ENCODE peak calls at places on chromosomes 1 and 21, in nine cellular contexts. A, B, Q, W, N, F, S, U and C are unnamed samples.

GRCh38 chr21:15775981-15776380 is 46.2 kb downstream of the USP25 start:
- DNase-seq in A (no peak), W (no peak), N (no peak), S (peak), B (peak), F (no peak), U (no peak), Q (no peak), C (no peak)

GRCh38 chr1:100657876-100658715 is 61.4 kb upstream of the VCAM1 start:
- DNase-seq in W (no peak), Q (no peak), A (no peak), B (no peak), S (peak), N (no peak), F (no peak), U (no peak), C (no peak)

GRCh38 chr1:69055223-69055622 is 512.5 kb upstream of the LRRC7 start:
- DNase-seq in B (peak), Q (no peak), S (no peak), A (no peak), F (no peak), N (no peak), W (no peak), U (no peak), C (no peak)

GRCh38 chr1:10161121-10161520 is 49.2 kb upstream of the KIF1B start:
- DNase-seq in S (no peak), W (no peak), F (no peak), N (no peak), U (no peak), B (no peak), A (no peak), Q (no peak), C (no peak)

GRCh38 chr21:15241997-15242767 is 177.4 kb upstream of the NRIP1 start:
- DNase-seq in U (no peak), F (no peak), N (no peak), B (no peak), Q (no peak), S (no peak), W (no peak), A (no peak), C (no peak)

GRCh38 chr21:43825936-43826622 is 36.7 kb downstream of the RRP1 start:
- DNase-seq in F (no peak), B (no peak), S (no peak), W (no peak), N (no peak), U (peak), Q (no peak), A (no peak), C (no peak)

GRCh38 chr1:62286778-62287224 is 32.4 kb downstream of the KANK4 start:
- DNase-seq in Q (no peak), F (no peak), S (no peak), W (no peak), B (no peak), N (no peak), U (peak), A (no peak), C (no peak)

GRCh38 chr1:165449121-165449520 is 4.2 kb upstream of the RXRG start:
- DNase-seq in N (no peak), S (no peak), F (no peak), U (no peak), W (no peak), A (no peak), Q (no peak), B (no peak), C (no peak)

GRCh38 chr1:201360901-201361651 is 16.4 kb downstream of the TNNT2 start:
- DNase-seq in S (no peak), U (no peak), B (no peak), A (no peak), N (no peak), W (peak), F (no peak), Q (no peak), C (no peak)

GRCh38 chr1:21341022-21341421 is 50.8 kb upstream of the ECE1 start:
- DNase-seq in B (no peak), A (no peak), S (no peak), N (no peak), F (no peak), W (no peak), U (no peak), Q (no peak), C (no peak)

GRCh38 chr1:154405762-154406571 is 824 bp downstream of the IL6R start:
- DNase-seq in W (peak), S (peak), A (peak), N (peak), F (peak), Q (no peak), U (peak), B (peak), C (peak)

GRCh38 chr1:214002060-214002459 is 14.3 kb downstream of the PROX1 start:
- DNase-seq in W (no peak), U (no peak), Q (no peak), N (no peak), B (no peak), S (no peak), F (no peak), A (no peak), C (no peak)

GRCh38 chr1:31541201-31541600 is 35.1 kb upstream of the TINAGL1 start:
- DNase-seq in N (no peak), F (no peak), A (no peak), S (no peak), W (no peak), Q (no peak), B (no peak), U (no peak), C (no peak)

GRCh38 chr21:35202431-35202830 is 153.3 kb upstream of the RUNX1 start:
- DNase-seq in S (no peak), U (no peak), Q (no peak), A (no peak), F (no peak), W (no peak), N (no peak), B (peak), C (no peak)

GRCh38 chr1:67350783-67351182 is 43.1 kb downstream of the IL12RB2 start:
- DNase-seq in Q (no peak), U (no peak), A (no peak), F (no peak), W (no peak), N (no peak), B (no peak), S (no peak), C (no peak)

GRCh38 chr1:150560011-150560438 is 10.8 kb downstream of the ADAMTSL4 start:
- DNase-seq in F (peak), B (peak), U (peak), N (peak), S (no peak), Q (peak), A (peak), W (peak), C (peak)

GRCh38 chr1:159315381-159315780 is 13.2 kb downstream of the FCER1A start:
- DNase-seq in B (no peak), N (peak), F (no peak), S (no peak), A (no peak), W (no peak), U (no peak), Q (no peak), C (no peak)

GRCh38 chr21:15365751-15366392 is 301.1 kb upstream of the NRIP1 start:
- DNase-seq in F (no peak), S (no peak), U (no peak), A (no peak), W (no peak), B (no peak), Q (no peak), N (no peak), C (no peak)

GRCh38 chr1:21645550-21645949 is 23.6 kb downstream of the RAP1GAP start:
- DNase-seq in N (no peak), S (no peak), U (no peak), B (no peak), Q (no peak), F (no peak), A (no peak), W (no peak), C (no peak)

GRCh38 chr1:205466612-205467236 is 10.9 kb upstream of the BLACAT1 start:
- DNase-seq in F (no peak), U (peak), B (no peak), Q (no peak), W (no peak), S (no peak), N (no peak), A (no peak), C (no peak)

GRCh38 chr21:31530918-31531705 is 128.4 kb upstream of the SOD1 start:
- DNase-seq in F (no peak), B (no peak), N (no peak), U (no peak), W (no peak), S (no peak), Q (no peak), A (no peak), C (no peak)

GRCh38 chr1:41653574-41653973 is 169.1 kb upstream of the EDN2 start:
- DNase-seq in Q (no peak), F (no peak), N (no peak), B (no peak), W (no peak), S (no peak), U (no peak), A (no peak), C (no peak)

GRCh38 chr21:37266515-37267221 is 466 bp downstream of the VPS26C start:
- DNase-seq in W (no peak), U (peak), S (peak), A (no peak), F (no peak), B (peak), N (peak), Q (peak), C (no peak)

GRCh38 chr1:98086796-98087195 is 166.0 kb upstream of the DPYD start:
- DNase-seq in B (peak), F (no peak), A (no peak), W (no peak), Q (no peak), S (peak), N (no peak), U (no peak), C (no peak)

GRCh38 chr1:10694274-10694632 is 102.2 kb downstream of the CASZ1 start:
- DNase-seq in S (no peak), F (no peak), W (no peak), A (no peak), U (no peak), Q (peak), N (peak), B (no peak), C (no peak)

GRCh38 chr1:229167356-229167755 is 103.6 kb upstream of the RAB4A start:
- DNase-seq in W (no peak), U (no peak), Q (no peak), A (no peak), F (no peak), B (no peak), N (no peak), S (no peak), C (no peak)

GRCh38 chr1:81174052-81174451 is 626.7 kb upstream of the ADGRL2 start:
- DNase-seq in Q (no peak), U (no peak), N (no peak), F (no peak), B (peak), A (no peak), W (no peak), S (no peak), C (no peak)

GRCh38 chr1:92831368-92831761 is 475 bp upstream of the RPL5 start:
- DNase-seq in F (no peak), B (no peak), A (no peak), Q (peak), U (no peak), S (no peak), N (no peak), W (no peak), C (no peak)

GRCh38 chr1:37272626-37273025 is 201.8 kb upstream of the ZC3H12A start:
- DNase-seq in F (no peak), A (no peak), S (no peak), W (no peak), Q (no peak), N (no peak), U (no peak), B (no peak), C (no peak)

GRCh38 chr1:78619803-78620579 is at the start of gene IFI44L:
- DNase-seq in W (peak), A (peak), B (peak), N (no peak), U (no peak), Q (no peak), S (peak), F (peak), C (no peak)

DNA sequence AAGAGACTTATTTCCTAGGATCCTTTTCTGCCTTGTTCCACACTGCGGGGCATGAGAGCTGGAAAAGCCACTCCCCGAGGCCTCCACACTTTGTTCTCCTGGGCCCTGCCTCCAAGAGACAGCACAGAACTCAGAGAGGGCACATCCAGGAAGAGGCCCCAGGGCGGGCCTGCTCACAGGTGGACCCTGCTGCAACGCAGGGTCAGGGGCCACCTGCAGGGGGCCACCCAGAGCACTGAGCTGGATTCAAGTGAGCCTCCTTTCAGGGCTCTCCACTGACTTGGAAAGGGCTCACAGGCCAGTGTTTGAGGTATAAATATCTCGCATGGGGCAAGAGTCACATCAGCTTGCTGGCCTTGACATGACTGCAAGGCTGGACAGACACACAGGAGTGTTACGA is 4.8 kb downstream of the RGS16 start:
- DNase-seq in A (no peak), W (no peak), S (no peak), B (no peak), F (no peak), U (peak), N (no peak), Q (no peak), C (no peak)
- TF ChIP-seq CTCF in A (peak), W (peak), S (peak), B (peak), F (no peak), U (peak), N (peak), Q (peak), C (no peak)

DNA sequence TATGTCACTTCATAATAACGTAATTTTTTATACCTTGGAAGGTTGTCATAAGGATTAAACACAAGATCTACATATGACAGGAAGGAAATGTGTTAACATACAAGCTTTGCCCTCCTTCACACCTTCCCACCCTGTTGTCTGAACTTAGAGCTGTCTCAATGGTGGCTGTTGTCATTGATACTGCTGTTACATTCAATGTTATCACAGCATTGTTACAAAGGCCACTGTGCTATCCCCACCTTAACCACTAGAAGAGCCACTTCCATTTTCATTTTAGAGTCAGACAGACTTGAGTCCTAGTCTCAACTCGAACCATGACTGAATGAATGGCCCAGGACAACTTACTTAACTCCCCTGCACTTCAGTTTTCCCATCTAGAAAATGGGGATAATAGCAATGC is 31.2 kb downstream of the TAS1R2 start:
- DNase-seq in S (no peak), B (no peak), W (no peak), A (no peak), U (no peak), F (no peak), Q (no peak), N (no peak), C (no peak)
- TF ChIP-seq CTCF in S (no peak), B (no peak), W (no peak), A (no peak), U (no peak), F (no peak), Q (no peak), N (no peak), C (no peak)

GRCh38 chr1:157090196-157090647 is 9.4 kb downstream of the ETV3L start:
- DNase-seq in F (peak), N (peak), U (peak), W (peak), Q (peak), A (peak), B (peak), S (peak), C (peak)
- TF ChIP-seq CTCF in F (peak), N (peak), U (peak), W (peak), Q (peak), A (peak), B (peak), S (peak), C (peak)

GRCh38 chr1:53763911-53764310 is 24.9 kb upstream of the GLIS1 start:
- DNase-seq in Q (no peak), A (no peak), B (no peak), N (no peak), U (no peak), F (no peak), W (no peak), S (no peak), C (no peak)

GRCh38 chr1:53766194-53766748 is 27.3 kb upstream of the GLIS1 start:
- DNase-seq in U (no peak), W (no peak), F (no peak), S (no peak), B (no peak), Q (no peak), A (no peak), N (no peak), C (no peak)

GRCh38 chr1:53765656-53766055 is 26.7 kb upstream of the GLIS1 start:
- DNase-seq in A (no peak), F (no peak), S (peak), B (peak), Q (no peak), U (no peak), W (no peak), N (no peak), C (no peak)

GRCh38 chr1:53766766-53767409 is 27.9 kb upstream of the GLIS1 start:
- DNase-seq in N (no peak), F (no peak), U (no peak), W (no peak), S (peak), B (peak), Q (no peak), A (no peak), C (no peak)

DNA sequence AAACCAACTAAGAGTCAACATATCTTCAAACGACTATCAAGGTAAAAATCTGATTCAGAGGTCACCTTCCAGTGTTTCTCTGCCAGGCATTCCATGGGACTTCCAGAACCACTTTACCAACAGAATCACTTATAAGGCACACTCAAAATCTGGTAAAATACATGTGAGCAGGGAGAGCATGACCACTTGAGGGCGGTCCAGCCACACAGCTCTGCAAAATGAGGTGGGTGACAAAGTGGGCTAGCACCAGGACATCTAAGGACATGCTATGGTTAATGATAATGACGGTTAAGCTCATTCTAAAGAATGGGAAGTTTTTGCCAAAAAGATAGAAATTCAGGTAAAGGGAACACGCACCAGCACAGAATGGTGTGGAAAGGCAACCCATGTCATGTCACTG is 24.5 kb upstream of the GLIS1 start:
- DNase-seq in Q (no peak), S (no peak), F (no peak), B (no peak), U (no peak), N (no peak), A (no peak), W (no peak), C (no peak)
- TF ChIP-seq CTCF in Q (no peak), S (peak), F (no peak), B (no peak), U (no peak), N (no peak), A (no peak), W (no peak), C (no peak)